ENCODE peak calls at places on chromosomes 7 and 10, in six cellular contexts. A, H, C, S, N and P are unnamed samples.

GRCh38 chr10:49369216-49370162 is 26.4 kb downstream of the DRGX start:
- DNase-seq in N (no peak), S (no peak), C (no peak), H (no peak), A (no peak), P (no peak)

GRCh38 chr10:121168513-121169216 is 317.5 kb downstream of the WDR11 start:
- DNase-seq in H (no peak), A (no peak), S (no peak), N (no peak), C (no peak), P (no peak)

GRCh38 chr10:78964274-78964951 is 104.4 kb upstream of the ZMIZ1 start:
- DNase-seq in S (no peak), H (no peak), N (no peak), A (no peak), C (no peak), P (no peak)

GRCh38 chr10:44306147-44306710 is 78.7 kb downstream of the CXCL12 start:
- DNase-seq in N (no peak), H (no peak), S (peak), C (no peak), A (no peak), P (no peak)

GRCh38 chr7:17095001-17095574 is 203.4 kb upstream of the AHR start:
- DNase-seq in N (no peak), A (no peak), C (no peak), H (no peak), S (peak), P (no peak)

GRCh38 chr7:8566016-8566415 is 132.6 kb downstream of the NXPH1 start:
- DNase-seq in C (no peak), N (no peak), S (no peak), H (no peak), A (no peak), P (no peak)

GRCh38 chr7:128104109-128104742 is 73.0 kb upstream of the LRRC4 start:
- DNase-seq in A (no peak), N (no peak), S (no peak), C (peak), H (peak), P (peak)

GRCh38 chr7:29336851-29337627 is 142.5 kb downstream of the CHN2 start:
- DNase-seq in N (no peak), S (no peak), H (no peak), C (no peak), A (no peak), P (no peak)

GRCh38 chr7:69476416-69476815 is 121.9 kb upstream of the AUTS2 start:
- DNase-seq in C (no peak), N (no peak), A (no peak), H (no peak), S (no peak), P (no peak)

GRCh38 chr7:45865594-45866410 is 7.1 kb downstream of the CCDC201 start:
- DNase-seq in H (no peak), C (no peak), N (no peak), A (no peak), S (no peak), P (no peak)

GRCh38 chr10:118914626-118915025 is 114.9 kb upstream of the NANOS1 start:
- DNase-seq in N (no peak), S (no peak), C (no peak), A (no peak), H (no peak), P (no peak)

GRCh38 chr10:17607603-17608332 is 9.4 kb downstream of the HACD1 start:
- DNase-seq in A (no peak), C (no peak), H (no peak), S (peak), N (peak), P (peak)

GRCh38 chr7:40194743-40195142 is 59.9 kb downstream of the SUGCT start:
- DNase-seq in N (no peak), A (no peak), S (peak), C (no peak), H (no peak), P (no peak)

GRCh38 chr10:101489355-101489754 is 98.7 kb downstream of the POLL start:
- DNase-seq in A (no peak), S (peak), H (no peak), N (no peak), C (no peak), P (no peak)

GRCh38 chr7:155355745-155356144 is 58.1 kb downstream of the INSIG1 start:
- DNase-seq in N (no peak), S (no peak), A (no peak), H (no peak), C (no peak), P (no peak)

GRCh38 chr7:105978035-105978434 is 15.0 kb downstream of the CDHR3 start:
- DNase-seq in N (peak), H (peak), S (no peak), C (no peak), A (no peak), P (no peak)

GRCh38 chr7:1275685-1276424 is 43.2 kb downstream of the UNCX start:
- DNase-seq in C (peak), A (no peak), N (no peak), S (no peak), H (no peak), P (no peak)
- H3K4me3 ChIP-seq in C (no peak), A (no peak), N (no peak), S (no peak), H (no peak), P (no peak)

GRCh38 chr7:75613351-75613750 is 121.2 kb downstream of the SPDYE5 start:
- DNase-seq in A (no peak), C (no peak), S (no peak), H (no peak), N (no peak), P (no peak)

GRCh38 chr7:75614390-75614789 is 122.3 kb downstream of the SPDYE5 start:
- DNase-seq in H (no peak), N (no peak), S (no peak), C (no peak), A (no peak), P (no peak)

GRCh38 chr7:75617634-75618234 is 121.0 kb downstream of the HIP1 start:
- DNase-seq in S (no peak), N (no peak), C (peak), H (peak), A (peak), P (peak)

GRCh38 chr7:75619636-75620035 is 119.1 kb downstream of the HIP1 start:
- DNase-seq in N (no peak), A (no peak), S (no peak), C (no peak), H (no peak), P (no peak)

GRCh38 chr7:75616421-75617167 is 122.1 kb downstream of the HIP1 start:
- DNase-seq in S (no peak), H (no peak), N (no peak), A (no peak), C (no peak), P (no peak)
- TF ChIP-seq CTCF in S (no peak), H (no peak), N (no peak), A (no peak), C (no peak), P (no peak)

DNA sequence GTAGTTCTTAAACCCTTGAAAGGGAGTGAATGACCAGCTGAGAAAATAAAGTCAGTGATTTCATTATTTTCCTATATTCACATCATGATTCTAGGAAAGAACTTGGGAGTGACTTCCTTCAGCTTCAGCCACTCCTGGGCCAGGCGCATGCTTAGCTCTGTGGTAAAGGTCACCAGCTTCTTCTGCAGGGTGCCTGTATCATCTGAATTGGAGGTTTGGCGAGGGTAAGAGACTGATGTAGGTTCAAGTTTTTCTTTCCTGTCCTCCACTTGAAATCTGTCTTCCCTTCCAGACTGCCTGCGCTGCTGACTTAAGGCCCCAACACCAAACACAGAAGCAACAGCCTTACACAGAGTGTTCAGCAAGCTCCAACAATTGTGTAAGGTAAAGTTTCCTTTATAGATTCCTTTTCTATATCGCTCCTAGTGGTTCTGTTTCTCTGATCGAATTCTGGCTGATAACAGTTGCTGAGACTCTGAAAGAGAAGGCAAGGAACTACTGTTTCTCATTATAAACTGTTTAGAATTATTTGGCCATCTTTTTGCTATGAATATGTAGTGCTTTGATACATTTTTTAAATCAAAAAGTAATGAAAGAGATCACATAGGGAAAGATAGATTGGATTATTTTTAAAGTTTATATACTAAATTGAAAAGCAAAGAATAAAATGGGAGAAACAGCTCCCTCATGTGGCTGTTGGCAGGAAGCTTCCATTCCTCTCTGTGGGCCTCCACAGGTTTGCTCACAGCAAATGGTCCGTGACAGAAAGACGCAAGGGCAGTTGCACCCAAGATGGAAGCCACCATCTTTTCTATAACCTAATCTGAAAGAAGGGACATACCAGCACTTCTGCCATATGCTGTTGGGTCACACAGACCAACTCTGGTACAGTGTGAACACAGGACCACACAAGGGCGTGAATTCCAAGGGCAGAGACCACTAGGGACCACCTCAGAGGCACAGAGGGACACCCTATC is 14.0 kb downstream of the GATAD1 start:
- DNase-seq in C (no peak), A (no peak), H (peak), N (peak), S (peak), P (peak)
- H3K4me3 ChIP-seq in C (no peak), A (no peak), H (no peak), N (no peak), S (no peak), P (no peak)

DNA sequence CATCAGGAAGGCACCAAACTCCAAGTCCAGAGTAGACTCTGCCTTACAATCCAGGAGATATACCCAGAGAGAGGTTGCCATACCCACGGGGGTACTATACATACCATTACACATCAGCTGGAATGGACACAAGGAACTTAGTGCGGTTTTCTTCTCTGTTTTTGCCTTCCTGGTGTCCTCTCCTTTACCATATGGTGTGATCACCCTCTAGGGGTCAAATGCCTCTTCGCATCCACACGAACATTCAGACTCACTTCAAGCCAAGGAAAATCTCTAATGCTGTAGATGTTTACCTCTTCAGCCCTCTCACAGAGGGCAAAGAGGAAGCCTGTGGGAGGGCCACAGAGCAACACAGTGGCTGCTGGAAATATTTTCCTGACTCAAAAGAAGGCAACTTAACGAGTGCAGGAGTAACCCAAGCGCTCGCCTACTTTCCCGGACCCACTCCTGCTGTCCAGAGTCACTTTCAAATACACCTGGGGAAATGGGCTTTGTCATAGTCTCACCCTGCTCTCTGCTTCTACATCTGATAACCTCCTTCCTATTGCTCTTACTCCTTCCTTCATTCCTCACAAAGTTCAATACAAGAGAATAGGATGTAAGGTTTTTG is 220.7 kb downstream of the C7orf25 start:
- DNase-seq in A (no peak), S (peak), H (no peak), N (peak), C (no peak), P (peak)
- TF ChIP-seq CTCF in A (peak), S (peak), H (peak), N (peak), C (peak), P (peak)

DNA sequence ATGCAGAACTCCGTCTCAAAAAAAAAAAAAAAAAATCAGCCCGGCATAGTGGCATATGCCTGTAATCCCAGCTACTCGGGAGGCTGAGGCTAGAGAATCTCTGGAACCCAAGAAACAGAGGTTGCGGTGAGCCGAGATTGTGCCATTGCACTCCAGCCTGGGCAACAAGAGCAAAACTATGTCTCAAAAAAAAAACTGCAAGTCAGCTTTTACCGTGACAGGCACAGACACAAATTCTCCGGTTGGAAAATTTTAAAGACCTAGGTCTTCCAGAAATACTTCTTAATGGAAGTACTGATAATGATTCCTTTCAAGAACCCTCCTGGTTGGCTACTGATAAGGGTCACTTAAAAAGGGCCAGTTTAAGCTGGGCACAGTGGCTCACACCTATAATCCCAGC is 19.4 kb upstream of the ARPC1B start:
- DNase-seq in H (no peak), C (no peak), A (no peak), N (no peak), S (no peak), P (no peak)
- H3K4me3 ChIP-seq in H (no peak), C (no peak), A (no peak), N (no peak), S (no peak), P (no peak)